ENCODE peak calls at places on chromosomes 2 and 18, in four cellular contexts. B, N, O and A are unnamed samples. For H3K27me3 and H4K20me1, the result is how much of the 10 kb centered on the place peaks cover.

GRCh38 chr2:6957910-6958615 is 40.9 kb downstream of the RNF144A start:
- DNase-seq in N (no peak), O (no peak), B (no peak), A (no peak)

GRCh38 chr2:135212757-135213156 is 160.7 kb downstream of the RAB3GAP1 start:
- DNase-seq in O (peak), B (no peak), N (no peak), A (no peak)

GRCh38 chr2:22355816-22356433 is 1029.1 kb upstream of the KLHL29 start:
- DNase-seq in O (peak), N (no peak), B (peak), A (peak)

GRCh38 chr2:241289053-241289452 is 26.4 kb downstream of the HDLBP start:
- DNase-seq in O (no peak), B (no peak), N (no peak), A (no peak)

GRCh38 chr18:79507076-79507545 is 111.4 kb downstream of the NFATC1 start:
- DNase-seq in B (no peak), N (no peak), O (no peak), A (no peak)

GRCh38 chr18:48036641-48037421 is 106.4 kb upstream of the SMAD2 start:
- DNase-seq in O (no peak), N (no peak), B (no peak), A (no peak)

GRCh38 chr2:133844214-133844892 is 276.1 kb upstream of the NCKAP5 start:
- DNase-seq in N (peak), O (peak), B (peak), A (peak)

GRCh38 chr2:189127756-189128155 is 51.8 kb downstream of the COL5A2 start:
- DNase-seq in B (no peak), O (no peak), N (no peak), A (peak)

GRCh38 chr2:163644238-163644637 is 91.6 kb downstream of the FIGN start:
- DNase-seq in O (no peak), N (no peak), B (no peak), A (no peak)

GRCh38 chr2:176643711-176644110 is 374.5 kb downstream of the MTX2 start:
- DNase-seq in N (peak), B (no peak), O (no peak), A (no peak)

GRCh38 chr2:221616561-221616960 is 44.5 kb upstream of the EPHA4 start:
- DNase-seq in O (no peak), B (no peak), N (no peak), A (no peak)

GRCh38 chr2:119104414-119104813 is 54.1 kb downstream of the C1QL2 start:
- DNase-seq in N (no peak), O (no peak), B (no peak), A (no peak)

GRCh38 chr2:237614151-237614720 is 13.2 kb upstream of the LRRFIP1 start:
- DNase-seq in O (peak), B (peak), N (no peak), A (no peak)

GRCh38 chr18:76670564-76671288 is 151.6 kb upstream of the ZNF236 start:
- DNase-seq in N (no peak), O (no peak), B (no peak), A (no peak)

GRCh38 chr2:238868616-238869292 is 20.9 kb downstream of the TWIST2 start:
- DNase-seq in N (no peak), B (no peak), O (no peak), A (no peak)

GRCh38 chr2:181457741-181458425 is 697 bp downstream of the ITGA4 start:
- DNase-seq in B (no peak), O (peak), N (peak), A (no peak)

GRCh38 chr2:98463988-98464771 is 19.5 kb downstream of the INPP4A start:
- DNase-seq in B (no peak), N (no peak), O (no peak), A (no peak)

GRCh38 chr2:150134223-150134858 is 353.1 kb downstream of the RND3 start:
- DNase-seq in O (no peak), N (no peak), B (no peak), A (no peak)

GRCh38 chr18:2183432-2183831 is 387.9 kb downstream of the METTL4 start:
- DNase-seq in B (no peak), O (no peak), N (no peak), A (no peak)

GRCh38 chr2:176473177-176473576 is 203.9 kb downstream of the MTX2 start:
- DNase-seq in B (peak), O (no peak), N (peak), A (no peak)

GRCh38 chr2:9400268-9401058 is 22.9 kb downstream of the ITGB1BP1 start:
- DNase-seq in B (peak), N (no peak), O (no peak), A (peak)

GRCh38 chr2:124985210-124985760 is 960.2 kb downstream of the CNTNAP5 start:
- DNase-seq in N (peak), B (no peak), O (no peak), A (peak)

GRCh38 chr2:102040229-102040628 is 48.5 kb downstream of the IL1R2 start:
- DNase-seq in O (no peak), N (no peak), B (no peak), A (no peak)

GRCh38 chr2:36511858-36512630 is 85.9 kb downstream of the FEZ2 start:
- DNase-seq in B (no peak), O (no peak), N (peak), A (no peak)

GRCh38 chr18:14767474-14767873 is 19.5 kb downstream of the ANKRD30B start:
- DNase-seq in N (no peak), O (no peak), B (no peak), A (peak)

GRCh38 chr2:61018319-61018750 is 280 bp upstream of the PUS10 start:
- DNase-seq in N (peak), O (no peak), B (no peak), A (peak)

GRCh38 chr2:6927186-6927585 is 10.0 kb downstream of the RNF144A start:
- DNase-seq in B (no peak), O (no peak), N (no peak), A (no peak)

GRCh38 chr2:226580403-226580802 is 219.2 kb downstream of the IRS1 start:
- DNase-seq in B (no peak), O (no peak), N (no peak), A (peak)

GRCh38 chr2:220880623-220881022 is 691.5 kb downstream of the EPHA4 start:
- DNase-seq in N (peak), O (no peak), B (no peak), A (no peak)

GRCh38 chr18:63979409-63979908 is 9.6 kb downstream of the SERPINB8 start:
- DNase-seq in N (peak), B (no peak), O (peak), A (peak)

GRCh38 chr18:37565138-37565984 is at the start of gene CELF4:
- DNase-seq in O (peak), N (peak), B (no peak), A (no peak)

DNA sequence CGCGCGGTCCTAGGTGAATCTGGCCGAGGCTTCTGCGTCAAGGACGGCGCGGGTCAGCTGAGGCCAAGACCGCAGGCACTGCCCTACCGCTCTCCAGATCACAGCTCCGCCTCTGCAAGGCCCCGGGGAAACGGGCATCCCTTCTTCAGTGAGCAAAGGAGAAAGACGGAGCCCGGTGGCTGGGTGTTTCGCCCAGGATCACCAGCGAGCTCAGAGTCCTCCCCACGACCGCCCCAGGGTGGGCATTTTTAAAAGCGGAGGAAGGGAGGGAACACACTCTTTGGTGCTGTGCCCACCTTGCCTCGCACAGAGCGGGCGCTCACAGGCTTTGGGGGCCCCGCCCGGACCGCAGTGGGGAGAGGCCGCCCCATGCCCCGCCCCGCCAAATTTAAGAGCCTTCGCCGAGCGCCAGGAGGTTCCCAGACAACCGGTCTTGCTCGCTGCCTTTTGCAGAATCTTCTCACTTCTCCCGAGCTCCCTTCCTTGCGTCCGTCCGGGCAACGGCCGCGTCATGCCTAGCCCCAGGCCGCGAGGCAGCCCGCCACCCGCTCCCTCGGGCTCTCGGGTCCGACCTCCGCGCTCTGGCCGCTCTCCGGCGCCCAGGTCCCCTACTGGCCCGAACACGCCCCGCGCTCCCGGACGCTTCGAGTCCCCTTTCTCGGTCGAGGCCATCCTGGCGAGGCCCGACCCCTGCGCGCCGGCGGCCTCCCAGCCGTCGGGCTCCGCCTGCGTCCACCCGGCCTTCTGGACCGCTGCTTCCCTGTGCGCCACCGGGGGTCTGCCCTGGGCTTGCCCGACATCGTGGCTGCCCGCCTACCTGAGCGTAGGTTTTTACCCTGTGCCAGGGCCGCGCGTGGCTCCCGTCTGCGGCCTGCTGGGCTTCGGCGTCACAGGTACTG is at the start of gene NOTO:
- DNase-seq in N (peak), O (peak), B (no peak), A (no peak)
- H3K27me3 ChIP-seq in N (under half), O (half or more), B (under half), A (half or more)

DNA sequence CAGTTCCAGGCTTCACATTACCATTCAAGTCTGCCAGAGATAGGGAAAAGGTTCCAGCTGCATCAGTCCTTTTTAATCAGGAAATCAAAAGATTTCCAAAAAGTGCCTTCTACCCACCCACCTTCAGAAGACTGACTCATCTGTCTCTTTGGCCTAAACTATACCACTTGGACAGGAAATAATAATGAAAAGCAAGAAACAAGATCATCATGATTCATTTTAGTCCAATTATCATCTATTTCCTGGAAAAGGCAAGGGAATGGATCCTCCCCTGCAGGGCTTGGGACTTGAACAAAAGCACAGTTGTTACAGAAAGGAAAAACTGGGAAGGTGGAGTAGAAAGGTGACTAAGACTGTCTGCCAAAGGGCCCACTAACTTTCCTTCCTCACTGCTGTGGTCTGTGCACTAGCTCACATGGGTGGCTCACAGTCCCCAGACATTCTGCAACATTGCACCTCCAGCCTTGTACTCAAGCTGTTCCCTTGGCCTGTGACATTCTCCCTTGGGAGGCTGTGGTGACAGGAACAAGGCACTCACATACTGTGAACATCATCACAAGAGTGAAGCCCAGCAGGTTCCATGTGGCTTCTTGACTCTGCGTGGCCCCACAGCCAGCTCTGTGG is 75.3 kb downstream of the VSNL1 start:
- DNase-seq in O (no peak), N (peak), B (peak), A (peak)
- H3K27ac ChIP-seq in O (no peak), N (peak), B (peak), A (peak)

GRCh38 chr2:235697041-235697440 is 203.2 kb downstream of the AGAP1 start:
- DNase-seq in N (no peak), O (no peak), B (no peak), A (no peak)
- H4K20me1 ChIP-seq in N (under half), O (half or more), B (under half), A (under half)

GRCh38 chr2:111117666-111118454 is 2.9 kb upstream of the BCL2L11 start:
- DNase-seq in O (peak), B (no peak), N (peak), A (no peak)
- H3K27me3 ChIP-seq in O (under half), B (under half), N (under half), A (under half)

GRCh38 chr2:71935291-71935848 is 212.3 kb downstream of the CYP26B1 start:
- DNase-seq in N (no peak), B (no peak), O (no peak), A (no peak)
- H3K27ac ChIP-seq in N (no peak), B (no peak), O (no peak), A (no peak)

DNA sequence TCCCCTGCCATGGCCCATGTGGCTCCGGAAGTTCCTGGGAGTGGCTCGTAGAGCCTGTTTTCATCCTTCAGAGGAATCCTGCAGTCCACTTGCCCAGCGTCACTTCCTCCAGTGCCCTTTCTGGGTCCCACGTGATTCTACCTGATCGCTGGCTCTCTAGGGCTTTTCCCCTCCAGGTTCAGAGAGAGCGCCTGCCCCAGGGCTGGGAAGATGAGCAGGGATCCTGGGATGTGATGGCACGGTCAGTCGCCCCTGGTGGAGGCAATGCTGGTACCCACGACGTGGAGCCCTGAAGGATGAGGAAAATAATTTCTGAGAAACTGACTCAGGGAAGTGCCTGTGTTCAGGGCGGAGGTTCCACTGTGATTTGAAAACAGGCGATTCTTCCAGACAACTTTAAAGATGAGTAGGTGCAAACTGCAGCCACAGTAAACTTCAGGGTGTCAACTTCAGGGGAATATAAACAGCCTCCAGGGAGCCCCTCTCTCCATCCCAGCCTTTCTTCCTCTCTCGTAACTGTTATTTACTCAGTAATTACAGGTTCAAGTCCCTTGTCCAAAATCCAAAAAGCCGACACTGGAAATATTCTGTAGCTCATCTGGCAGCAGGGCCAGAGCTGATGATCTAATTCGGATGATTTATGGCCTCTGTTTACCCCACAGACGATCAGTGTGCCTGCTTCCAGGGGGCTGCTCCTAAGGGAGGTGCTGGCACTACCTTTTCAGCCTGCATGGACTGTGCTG is 105.9 kb downstream of the AGAP1 start:
- DNase-seq in B (no peak), N (no peak), O (no peak), A (no peak)
- H4K20me1 ChIP-seq in B (half or more), N (under half), O (half or more), A (under half)